ENCODE peak calls at places on chromosomes 11 and 22, in eight cellular contexts. V is esophagus muscularis mucosa, A is sigmoid colon, C is A549, K is H1, D is ovary, S is stomach, I is upper lobe of left lung. L is an unnamed sample.

GRCh38 chr22:32801436-32802290 is at the start of gene TIMP3:
- DNase-seq in A (peak; percentile 96), S (peak; percentile 63), V (peak; percentile 96), D (peak; percentile 72), C (peak; percentile 7), K (peak; percentile 57), I (peak; percentile 96), L (peak; percentile 92)

GRCh38 chr11:23310276-23310675 is 450.0 kb upstream of the CCDC179 start:
- DNase-seq in C (no peak), A (no peak), D (no peak), K (no peak), I (no peak), V (no peak), S (no peak), L (no peak)

GRCh38 chr11:100961633-100962032 is 168.0 kb downstream of the PGR start:
- DNase-seq in C (no peak), K (no peak), D (no peak), V (no peak), S (no peak), A (no peak), I (no peak), L (no peak)

GRCh38 chr11:1225386-1226225 is 2.7 kb downstream of the MUC5B start:
- DNase-seq in D (no peak), V (no peak), C (no peak), S (no peak), I (peak; percentile 66), K (no peak), A (peak; percentile 44), L (no peak)

GRCh38 chr22:50601669-50602337 is 1.2 kb downstream of the MAPK8IP2 start:
- DNase-seq in V (no peak), D (no peak), K (no peak), C (no peak), I (no peak), S (no peak), A (peak; percentile 61), L (no peak)

GRCh38 chr11:35715649-35716048 is 53.1 kb downstream of the TRIM44 start:
- DNase-seq in K (no peak), A (no peak), I (no peak), S (no peak), C (no peak), V (no peak), D (no peak), L (no peak)

GRCh38 chr11:20110908-20111669 is 49.2 kb downstream of the DBX1 start:
- DNase-seq in K (no peak), C (peak; percentile 85), V (no peak), A (no peak), D (no peak), S (peak; percentile 58), I (no peak), L (no peak)

GRCh38 chr22:42615092-42615859 is 593 bp upstream of the POLDIP3 start:
- DNase-seq in V (peak; percentile 98), D (peak; percentile 82), S (peak; percentile 90), A (peak; percentile 97), C (peak; percentile 96), I (no peak), K (peak; percentile 97), L (peak; percentile 74)

GRCh38 chr11:118338637-118339061 is 3.9 kb downstream of the CD3D start:
- DNase-seq in D (no peak), S (peak; percentile 66), C (no peak), K (no peak), A (no peak), V (no peak), I (no peak), L (no peak)

GRCh38 chr11:61598886-61599868 is 18.3 kb upstream of the SYT7 start:
- DNase-seq in V (no peak), D (peak; percentile 54), S (no peak), A (peak; percentile 83), I (no peak), K (no peak), C (no peak), L (no peak)

GRCh38 chr11:126495281-126495680 is 139.8 kb downstream of the ST3GAL4 start:
- DNase-seq in D (no peak), K (no peak), A (peak; percentile 40), I (no peak), V (no peak), S (no peak), C (no peak), L (no peak)

GRCh38 chr11:77107950-77108349 is 5.3 kb downstream of the OMP start:
- DNase-seq in K (no peak), A (no peak), V (no peak), D (peak; percentile 82), C (peak; percentile 73), S (peak; percentile 81), I (no peak), L (no peak)

GRCh38 chr11:65215441-65216076 is 33.8 kb downstream of the CAPN1 start:
- DNase-seq in V (no peak), K (no peak), I (peak; percentile 60), S (peak; percentile 16), C (no peak), A (no peak), D (no peak), L (no peak)

GRCh38 chr11:60970369-60970774 is 1.1 kb upstream of the CD6 start:
- DNase-seq in V (no peak), D (no peak), I (peak; percentile 86), K (no peak), S (peak; percentile 79), A (no peak), C (peak; percentile 38), L (peak; percentile 41)

GRCh38 chr22:23184764-23185113 is 4.4 kb downstream of the BCR start:
- DNase-seq in K (no peak), D (no peak), A (no peak), I (no peak), C (no peak), V (no peak), S (no peak), L (no peak)

GRCh38 chr11:20964985-20965384 is 295.6 kb downstream of the NELL1 start:
- DNase-seq in S (no peak), K (no peak), V (no peak), I (no peak), D (no peak), C (no peak), A (no peak), L (no peak)

GRCh38 chr11:79168530-79169110 is 272.2 kb downstream of the TENM4 start:
- DNase-seq in S (no peak), K (no peak), V (peak; percentile 68), A (no peak), C (no peak), D (no peak), I (no peak), L (no peak)

GRCh38 chr22:30386960-30387848 is at the start of gene RNF215:
- DNase-seq in K (peak; percentile 77), D (peak; percentile 80), V (peak; percentile 93), S (peak; percentile 87), A (peak; percentile 88), I (peak; percentile 99), C (peak; percentile 68), L (peak; percentile 71)

GRCh38 chr11:103544874-103545273 is 435.6 kb downstream of the DYNC2H1 start:
- DNase-seq in I (no peak), V (peak; percentile 79), S (no peak), D (no peak), A (no peak), C (no peak), K (no peak), L (no peak)

GRCh38 chr11:114059984-114060401 is 482 bp downstream of the ZBTB16 start:
- DNase-seq in K (no peak), A (peak; percentile 77), I (no peak), D (peak; percentile 56), C (peak; percentile 29), V (no peak), S (peak; percentile 55), L (no peak)

DNA sequence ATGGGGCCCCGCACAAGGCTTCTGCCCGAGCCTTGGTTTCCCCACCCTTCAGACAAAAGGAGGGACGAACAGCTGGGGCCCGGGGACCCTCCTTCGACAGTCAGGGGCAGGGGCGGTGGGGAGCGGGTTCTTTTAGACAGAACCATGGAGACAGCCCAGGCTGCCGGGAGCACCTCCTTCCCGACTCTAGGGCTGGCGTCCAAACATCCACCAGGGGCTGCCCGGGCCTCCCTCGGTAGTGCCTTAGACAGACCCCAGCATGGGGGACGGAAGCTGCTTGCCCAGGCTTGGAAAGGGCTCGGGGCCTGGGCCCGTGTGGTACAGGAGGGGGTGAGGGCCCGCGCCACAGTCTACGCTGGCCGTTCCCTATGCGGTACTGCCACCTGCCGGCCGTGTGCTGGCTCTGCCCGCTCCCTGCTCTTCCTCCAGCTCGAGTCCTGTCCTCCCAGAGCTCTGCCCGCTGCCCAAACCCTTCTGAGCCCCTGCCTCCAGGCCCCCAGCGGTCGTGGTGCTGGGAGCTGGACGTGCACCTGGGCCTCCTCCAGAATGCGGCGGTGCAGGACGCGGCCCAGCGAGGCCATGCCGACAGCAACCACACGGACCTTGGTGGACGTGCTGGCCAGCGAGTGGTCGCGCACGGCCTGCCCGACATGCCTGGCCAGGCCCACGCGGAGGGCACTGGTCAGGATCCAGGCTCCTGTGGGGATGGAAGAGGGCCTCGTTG is 20.1 kb downstream of the TSSC4 start:
- DNase-seq in I (peak; percentile 92), D (peak; percentile 66), S (peak; percentile 77), A (peak; percentile 87), C (peak; percentile 69), V (no peak), K (peak; percentile 65), L (peak; percentile 59)
- TF ChIP-seq POLR2A in I (no peak), D (peak; percentile 11), S (no peak), A (no peak), C (no peak), V (no peak), K (no peak), L (no peak)

GRCh38 chr11:74366576-74366975 is 31.7 kb downstream of the PGM2L1 start:
- DNase-seq in S (no peak), I (no peak), C (no peak), D (no peak), V (no peak), A (no peak), K (no peak), L (no peak)
- TF ChIP-seq EP300 in S (no peak), I (no peak), C (no peak), D (no peak), V (no peak), A (no peak), K (no peak), L (no peak)

DNA sequence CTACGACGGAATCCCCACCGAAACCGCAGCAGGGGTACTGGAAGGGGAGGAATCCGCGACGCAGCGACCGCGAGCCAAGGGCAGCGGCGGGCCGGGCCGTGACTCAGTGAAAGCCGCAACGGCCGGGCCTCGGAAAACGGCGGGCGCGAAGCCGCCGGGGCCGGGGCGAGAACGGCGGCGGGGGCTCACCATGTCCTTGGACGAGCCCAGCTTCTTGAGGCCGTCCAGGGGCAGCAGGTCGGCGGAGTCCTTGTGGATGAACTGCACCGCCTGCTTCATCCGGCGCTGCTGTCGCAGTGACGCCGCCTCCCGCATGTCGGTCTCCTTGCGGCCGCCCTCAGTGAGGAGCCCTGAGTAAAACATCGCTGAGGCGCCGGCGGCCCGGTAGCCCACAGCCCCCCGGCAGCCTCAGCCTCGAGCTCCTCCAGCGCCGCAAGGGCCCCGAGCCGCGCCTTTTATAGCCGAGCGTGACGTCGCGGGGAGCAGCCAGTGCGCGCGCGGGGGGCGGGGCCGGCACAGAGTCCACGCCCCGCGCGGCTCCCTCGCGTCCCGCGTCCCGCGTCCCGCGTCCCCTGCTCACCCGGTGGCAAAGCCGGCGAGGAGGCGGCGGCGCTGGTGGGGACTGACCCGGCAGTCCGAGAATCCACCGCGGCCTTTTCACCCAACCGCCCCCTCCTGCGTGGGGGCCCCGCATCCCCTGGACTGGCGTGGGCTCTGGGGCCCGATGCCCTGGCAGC is at the start of gene NRIP3:
- DNase-seq in D (peak; percentile 61), K (peak; percentile 13), A (peak; percentile 88), S (peak; percentile 81), C (peak; percentile 48), I (peak; percentile 95), V (no peak), L (peak; percentile 41)
- TF ChIP-seq POLR2A in D (no peak), K (no peak), A (no peak), S (no peak), C (peak; percentile 6), I (peak; percentile 41), V (no peak), L (peak; percentile 3)

GRCh38 chr22:37752189-37753061 is 55.3 kb upstream of the GCAT start:
- DNase-seq in S (peak; percentile 93), I (peak; percentile 90), A (peak; percentile 97), D (peak; percentile 93), C (peak; percentile 94), V (peak; percentile 96), K (no peak), L (peak; percentile 89)
- TF ChIP-seq EP300 in S (no peak), I (peak; percentile 25), A (no peak), D (no peak), C (no peak), V (no peak), K (no peak), L (peak; percentile 42)